ENCODE peak calls at places on chromosomes 1 and 21, in seven cellular contexts. O is stomach, F is NB4, T is astrocyte of the spinal cord, N is fibroblast of pulmonary artery, B is foreskin fibroblast, W is cardiac muscle cell. Q is an unnamed sample.

GRCh38 chr1:94339229-94339927 is 78.8 kb upstream of the ABCD3 start:
- DNase-seq in O (no peak), F (peak), T (no peak), N (no peak), B (no peak), W (no peak), Q (no peak)

GRCh38 chr1:161787355-161787754 is 21.2 kb downstream of the ATF6 start:
- DNase-seq in O (no peak), F (no peak), T (no peak), N (no peak), B (no peak), W (no peak), Q (no peak)

GRCh38 chr1:231337043-231337471 is 595 bp downstream of the EXOC8 start:
- DNase-seq in O (no peak), F (no peak), T (no peak), N (no peak), B (no peak), W (no peak), Q (no peak)

GRCh38 chr1:116825400-116825734 is 71.1 kb downstream of the CD2 start:
- DNase-seq in O (no peak), F (no peak), T (no peak), N (peak), B (no peak), W (peak), Q (no peak)

GRCh38 chr1:208243522-208243850 is 698 bp downstream of the PLXNA2 start:
- DNase-seq in O (no peak), F (peak), T (peak), N (no peak), B (no peak), W (no peak), Q (no peak)

GRCh38 chr21:42143111-42143510 is 72.0 kb downstream of the UMODL1 start:
- DNase-seq in O (no peak), F (no peak), T (no peak), N (no peak), B (no peak), W (no peak), Q (no peak)

GRCh38 chr1:14761754-14762153 is 163.3 kb downstream of the KAZN start:
- DNase-seq in O (no peak), F (no peak), T (no peak), N (no peak), B (no peak), W (no peak), Q (no peak)

GRCh38 chr21:34511154-34511553 is 856 bp downstream of the KCNE1 start:
- DNase-seq in O (no peak), F (peak), T (no peak), N (no peak), B (no peak), W (peak), Q (no peak)

GRCh38 chr1:185565314-185565713 is 168.9 kb upstream of the HMCN1 start:
- DNase-seq in O (no peak), F (no peak), T (peak), N (peak), B (no peak), W (peak), Q (peak)

GRCh38 chr1:107132195-107132594 is 8.6 kb upstream of the NTNG1 start:
- DNase-seq in O (no peak), F (no peak), T (no peak), N (no peak), B (no peak), W (no peak), Q (no peak)

GRCh38 chr1:200838676-200839445 is 33.9 kb upstream of the GPR25 start:
- DNase-seq in O (no peak), F (no peak), T (peak), N (peak), B (peak), W (peak), Q (no peak)

GRCh38 chr1:37174876-37175275 is 140.6 kb upstream of the GRIK3 start:
- DNase-seq in O (no peak), F (no peak), T (no peak), N (no peak), B (no peak), W (peak), Q (no peak)

GRCh38 chr1:4957027-4957426 is 302.6 kb downstream of the AJAP1 start:
- DNase-seq in O (no peak), F (no peak), T (no peak), N (no peak), B (no peak), W (no peak), Q (no peak)

GRCh38 chr1:79982218-79982617 is 975.7 kb upstream of the ADGRL4 start:
- DNase-seq in O (no peak), F (no peak), T (peak), N (peak), B (peak), W (peak), Q (no peak)

GRCh38 chr1:59242345-59242744 is 54.5 kb upstream of the FGGY start:
- DNase-seq in O (no peak), F (no peak), T (no peak), N (no peak), B (no peak), W (no peak), Q (no peak)

GRCh38 chr1:207673399-207673798 is 28.5 kb downstream of the CR1L start:
- DNase-seq in O (no peak), F (no peak), T (no peak), N (no peak), B (no peak), W (peak), Q (no peak)

GRCh38 chr1:8879348-8880067 is 1.0 kb upstream of the ENO1 start:
- DNase-seq in O (no peak), F (no peak), T (peak), N (no peak), B (no peak), W (no peak), Q (no peak)

GRCh38 chr21:32426592-32427051 is 14.1 kb downstream of the EVA1C start:
- DNase-seq in O (no peak), F (no peak), T (peak), N (peak), B (peak), W (peak), Q (no peak)

GRCh38 chr1:227260433-227260832 is 57.9 kb downstream of the CDC42BPA start:
- DNase-seq in O (no peak), F (no peak), T (no peak), N (no peak), B (no peak), W (no peak), Q (no peak)

GRCh38 chr1:221174598-221174997 is 295.4 kb downstream of the HLX start:
- DNase-seq in O (no peak), F (peak), T (no peak), N (peak), B (no peak), W (no peak), Q (no peak)

GRCh38 chr1:44576456-44577150 is 97.7 kb downstream of the TMEM53 start:
- DNase-seq in O (no peak), F (no peak), T (peak), N (peak), B (no peak), W (peak), Q (no peak)

GRCh38 chr1:67552336-67552759 is 122.1 kb upstream of the SERBP1 start:
- DNase-seq in O (peak), F (no peak), T (no peak), N (no peak), B (no peak), W (no peak), Q (no peak)

GRCh38 chr1:43835141-43836021 is 98.2 kb upstream of the ARTN start:
- DNase-seq in O (no peak), F (peak), T (peak), N (peak), B (peak), W (peak), Q (no peak)

GRCh38 chr1:13930151-13930550 is 230.2 kb downstream of the PRDM2 start:
- DNase-seq in O (no peak), F (peak), T (no peak), N (peak), B (no peak), W (no peak), Q (no peak)

GRCh38 chr1:151819951-151820623 is 11.5 kb downstream of the RORC start:
- DNase-seq in O (peak), F (no peak), T (no peak), N (no peak), B (peak), W (no peak), Q (no peak)

GRCh38 chr1:48471103-48471502 is 901 bp downstream of the SPATA6 start:
- DNase-seq in O (no peak), F (no peak), T (peak), N (peak), B (no peak), W (peak), Q (no peak)

GRCh38 chr1:39087109-39087834 is 61.1 kb downstream of the NDUFS5 start:
- DNase-seq in O (no peak), F (peak), T (peak), N (peak), B (peak), W (peak), Q (no peak)

GRCh38 chr1:9296850-9297249 is 4.2 kb downstream of the SPSB1 start:
- DNase-seq in O (no peak), F (no peak), T (no peak), N (no peak), B (no peak), W (no peak), Q (no peak)

GRCh38 chr1:185679220-185679619 is 55.0 kb upstream of the HMCN1 start:
- DNase-seq in O (no peak), F (no peak), T (no peak), N (peak), B (no peak), W (peak), Q (no peak)

GRCh38 chr1:22208265-22208972 is 65.5 kb upstream of the WNT4 start:
- DNase-seq in O (no peak), F (no peak), T (no peak), N (no peak), B (no peak), W (no peak), Q (no peak)
- TF ChIP-seq CTCF in O (no peak), F (peak), T (peak), N (no peak), B (no peak), W (no peak), Q (peak)

GRCh38 chr1:155471026-155471425 is 91.6 kb downstream of the ASH1L start:
- DNase-seq in O (no peak), F (no peak), T (no peak), N (no peak), B (no peak), W (no peak), Q (no peak)

GRCh38 chr1:155472491-155472890 is 90.1 kb downstream of the ASH1L start:
- DNase-seq in O (no peak), F (no peak), T (no peak), N (no peak), B (no peak), W (no peak), Q (no peak)

GRCh38 chr1:155474156-155474555 is 88.4 kb downstream of the ASH1L start:
- DNase-seq in O (no peak), F (no peak), T (no peak), N (no peak), B (no peak), W (peak), Q (no peak)

GRCh38 chr1:155473422-155473821 is 89.2 kb downstream of the ASH1L start:
- DNase-seq in O (no peak), F (no peak), T (no peak), N (no peak), B (no peak), W (no peak), Q (no peak)

DNA sequence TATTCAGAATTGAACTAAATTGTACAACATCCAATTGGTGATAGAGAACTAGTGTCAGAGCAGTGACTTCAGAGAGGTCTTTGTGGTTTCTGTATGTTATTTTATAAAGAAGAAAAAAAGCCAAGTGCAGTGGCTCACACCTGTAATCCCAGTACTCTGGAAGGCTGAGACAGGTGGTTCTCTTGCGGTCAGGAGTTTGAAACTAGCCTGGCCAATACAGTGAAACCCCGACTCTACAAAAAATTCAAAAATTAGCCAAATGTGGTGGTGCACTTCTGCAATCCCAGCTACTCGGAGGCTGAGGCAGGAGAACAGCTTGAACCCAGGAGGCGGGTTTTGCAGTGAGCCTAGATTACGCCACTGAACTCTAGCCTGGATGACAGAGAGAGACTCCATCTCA is 90.7 kb downstream of the ASH1L start:
- DNase-seq in O (no peak), F (no peak), T (no peak), N (no peak), B (no peak), W (no peak), Q (no peak)
- H3K4me3 ChIP-seq in O (no peak), F (no peak), T (no peak), N (no peak), B (no peak), W (no peak), Q (no peak)

GRCh38 chr1:214808845-214809460 is 206.0 kb downstream of the CENPF start:
- DNase-seq in O (no peak), F (peak), T (peak), N (peak), B (peak), W (peak), Q (peak)
- TF ChIP-seq CTCF in O (no peak), F (no peak), T (peak), N (peak), B (peak), W (peak), Q (peak)

GRCh38 chr1:248863011-248863881 is 4.4 kb upstream of the ZNF692 start:
- DNase-seq in O (peak), F (peak), T (peak), N (peak), B (peak), W (peak), Q (no peak)
- H3K4me3 ChIP-seq in O (peak), F (peak), T (peak), N (peak), B (peak), W (peak), Q (peak)

GRCh38 chr1:3869751-3870301 is 12.6 kb downstream of the DFFB start:
- DNase-seq in O (no peak), F (peak), T (peak), N (peak), B (no peak), W (peak), Q (no peak)
- TF ChIP-seq CTCF in O (no peak), F (no peak), T (no peak), N (no peak), B (no peak), W (no peak), Q (peak)

DNA sequence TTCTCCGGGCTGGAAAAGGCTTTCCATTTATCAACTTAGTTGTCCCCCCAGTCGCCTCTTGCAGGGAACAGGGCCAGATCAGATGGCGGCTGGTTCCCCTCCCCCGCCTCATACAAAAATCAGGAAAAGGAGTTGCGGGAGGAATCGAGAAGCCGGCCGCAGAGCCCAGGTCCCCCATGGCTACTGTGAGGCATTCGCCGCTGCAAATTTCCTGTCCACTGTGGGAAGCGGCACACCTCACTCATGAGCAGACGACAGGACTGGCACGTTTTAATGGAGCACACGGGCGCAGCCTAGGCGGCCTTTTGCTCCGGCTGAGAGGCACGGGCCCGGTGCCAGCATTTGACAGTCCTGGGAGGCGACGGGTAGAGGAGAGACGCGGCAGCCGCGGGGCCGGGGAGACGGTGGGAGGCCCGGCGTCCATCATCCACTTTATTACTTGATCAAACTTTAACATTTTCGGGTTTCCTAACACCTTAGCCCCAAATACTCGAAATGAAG is 1.1 kb downstream of the GNG4 start:
- DNase-seq in O (no peak), F (no peak), T (no peak), N (no peak), B (no peak), W (no peak), Q (no peak)
- H3K4me3 ChIP-seq in O (peak), F (no peak), T (no peak), N (no peak), B (peak), W (peak), Q (peak)